ENCODE peak calls at places on chromosomes 11 and 22, in ten cellular contexts. One of them, this sample, is unnamed.

GRCh38 chr11:67463680-67464410 is 5.2 kb downstream of the TMEM134 start:
- DNase-seq in tibial artery: peak; percentile 77
- DNase-seq in cardiac muscle cell: no peak
- DNase-seq in esophagus squamous epithelium: no peak
- DNase-seq in A549: peak; percentile 91
- DNase-seq in CD8-positive, alpha-beta T cell: no peak
- DNase-seq in lung: peak; percentile 59
- DNase-seq in body of pancreas: peak; percentile 37
- DNase-seq in upper lobe of left lung: peak; percentile 89
- DNase-seq in prostate gland: no peak
- DNase-seq in this sample: no peak

GRCh38 chr11:64643258-64643881 is 52.4 kb downstream of the SLC22A12 start:
- DNase-seq in esophagus squamous epithelium: no peak
- DNase-seq in CD8-positive, alpha-beta T cell: no peak
- DNase-seq in tibial artery: no peak
- DNase-seq in lung: no peak
- DNase-seq in cardiac muscle cell: peak; percentile 28
- DNase-seq in upper lobe of left lung: peak; percentile 78
- DNase-seq in A549: no peak
- DNase-seq in body of pancreas: peak; percentile 30
- DNase-seq in prostate gland: no peak
- DNase-seq in this sample: no peak

GRCh38 chr22:33038131-33038772 is 19.9 kb downstream of the SYN3 start:
- DNase-seq in prostate gland: no peak
- DNase-seq in body of pancreas: no peak
- DNase-seq in lung: no peak
- DNase-seq in upper lobe of left lung: no peak
- DNase-seq in A549: no peak
- DNase-seq in CD8-positive, alpha-beta T cell: no peak
- DNase-seq in tibial artery: no peak
- DNase-seq in esophagus squamous epithelium: no peak
- DNase-seq in cardiac muscle cell: peak; percentile 51
- DNase-seq in this sample: no peak

GRCh38 chr11:131749100-131749499 is 378.7 kb downstream of the NTM start:
- DNase-seq in cardiac muscle cell: peak; percentile 85
- DNase-seq in A549: no peak
- DNase-seq in lung: no peak
- DNase-seq in upper lobe of left lung: no peak
- DNase-seq in tibial artery: no peak
- DNase-seq in esophagus squamous epithelium: no peak
- DNase-seq in prostate gland: no peak
- DNase-seq in body of pancreas: no peak
- DNase-seq in CD8-positive, alpha-beta T cell: no peak
- DNase-seq in this sample: no peak

GRCh38 chr11:17353228-17354021 is 1.8 kb downstream of the NCR3LG1 start:
- DNase-seq in A549: peak; percentile 60
- DNase-seq in cardiac muscle cell: peak; percentile 90
- DNase-seq in tibial artery: peak; percentile 57
- DNase-seq in esophagus squamous epithelium: no peak
- DNase-seq in CD8-positive, alpha-beta T cell: no peak
- DNase-seq in prostate gland: peak; percentile 44
- DNase-seq in body of pancreas: peak; percentile 75
- DNase-seq in upper lobe of left lung: peak; percentile 94
- DNase-seq in lung: peak; percentile 64
- DNase-seq in this sample: peak; percentile 36

GRCh38 chr22:50190182-50190951 is 4.7 kb downstream of the TRABD start:
- DNase-seq in CD8-positive, alpha-beta T cell: peak; percentile 70
- DNase-seq in tibial artery: peak; percentile 56
- DNase-seq in A549: peak; percentile 68
- DNase-seq in body of pancreas: peak; percentile 91
- DNase-seq in prostate gland: peak; percentile 68
- DNase-seq in esophagus squamous epithelium: peak; percentile 81
- DNase-seq in upper lobe of left lung: peak; percentile 95
- DNase-seq in cardiac muscle cell: peak; percentile 50
- DNase-seq in lung: peak; percentile 87
- DNase-seq in this sample: peak; percentile 72

GRCh38 chr11:76835928-76836612 is 24.6 kb upstream of the ACER3 start:
- DNase-seq in esophagus squamous epithelium: no peak
- DNase-seq in tibial artery: peak; percentile 61
- DNase-seq in A549: no peak
- DNase-seq in CD8-positive, alpha-beta T cell: no peak
- DNase-seq in cardiac muscle cell: peak; percentile 80
- DNase-seq in prostate gland: peak; percentile 90
- DNase-seq in lung: peak; percentile 64
- DNase-seq in body of pancreas: peak; percentile 72
- DNase-seq in upper lobe of left lung: no peak
- DNase-seq in this sample: no peak

GRCh38 chr22:39530692-39531331 is 1.7 kb downstream of the RPS19BP1 start:
- DNase-seq in CD8-positive, alpha-beta T cell: no peak
- DNase-seq in tibial artery: no peak
- DNase-seq in lung: no peak
- DNase-seq in A549: no peak
- DNase-seq in cardiac muscle cell: peak; percentile 61
- DNase-seq in upper lobe of left lung: no peak
- DNase-seq in esophagus squamous epithelium: no peak
- DNase-seq in body of pancreas: no peak
- DNase-seq in prostate gland: no peak
- DNase-seq in this sample: no peak

GRCh38 chr22:40238425-40239344 is 61.0 kb downstream of the TNRC6B start:
- DNase-seq in upper lobe of left lung: no peak
- DNase-seq in CD8-positive, alpha-beta T cell: no peak
- DNase-seq in prostate gland: peak; percentile 48
- DNase-seq in cardiac muscle cell: peak; percentile 84
- DNase-seq in esophagus squamous epithelium: no peak
- DNase-seq in lung: no peak
- DNase-seq in A549: peak; percentile 49
- DNase-seq in body of pancreas: no peak
- DNase-seq in tibial artery: peak; percentile 37
- DNase-seq in this sample: no peak

GRCh38 chr11:35330924-35331323 is 88.4 kb downstream of the SLC1A2 start:
- DNase-seq in CD8-positive, alpha-beta T cell: peak; percentile 21
- DNase-seq in tibial artery: no peak
- DNase-seq in A549: no peak
- DNase-seq in body of pancreas: no peak
- DNase-seq in prostate gland: no peak
- DNase-seq in upper lobe of left lung: no peak
- DNase-seq in esophagus squamous epithelium: no peak
- DNase-seq in lung: no peak
- DNase-seq in cardiac muscle cell: no peak
- DNase-seq in this sample: peak; percentile 94

GRCh38 chr11:35218956-35219355 is 80.0 kb downstream of the CD44 start:
- DNase-seq in body of pancreas: no peak
- DNase-seq in prostate gland: no peak
- DNase-seq in CD8-positive, alpha-beta T cell: no peak
- DNase-seq in cardiac muscle cell: no peak
- DNase-seq in upper lobe of left lung: no peak
- DNase-seq in A549: no peak
- DNase-seq in tibial artery: no peak
- DNase-seq in esophagus squamous epithelium: no peak
- DNase-seq in lung: no peak
- DNase-seq in this sample: no peak

DNA sequence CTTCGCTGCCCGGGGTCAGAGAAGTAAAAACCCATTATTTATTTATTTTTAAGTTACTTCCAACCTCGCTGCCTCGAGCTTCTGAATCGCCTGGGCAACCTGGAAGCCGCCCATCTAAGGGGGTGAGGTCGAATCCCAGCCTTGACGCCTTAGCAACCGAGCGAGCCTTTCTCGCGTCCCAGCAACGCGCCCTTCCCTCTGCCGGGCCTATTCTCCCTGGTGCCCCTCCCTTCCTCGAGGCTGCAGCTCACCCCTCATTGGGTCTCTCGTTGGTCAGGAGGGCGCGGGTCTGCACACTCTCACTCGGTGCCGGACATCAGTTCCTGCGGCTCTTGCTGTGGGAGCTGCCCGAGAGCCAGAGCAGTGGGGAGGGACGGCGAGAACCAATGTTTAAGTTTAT is at the start of gene CCDC81:
- DNase-seq in cardiac muscle cell: peak; percentile 55
- DNase-seq in tibial artery: no peak
- DNase-seq in upper lobe of left lung: peak; percentile 46
- DNase-seq in esophagus squamous epithelium: no peak
- DNase-seq in body of pancreas: peak; percentile 12
- DNase-seq in lung: no peak
- DNase-seq in A549: no peak
- DNase-seq in prostate gland: no peak
- DNase-seq in CD8-positive, alpha-beta T cell: no peak
- DNase-seq in this sample: no peak
- H3K4me3 ChIP-seq in cardiac muscle cell: no peak within 1 kb of the TSS
- H3K4me3 ChIP-seq in tibial artery: peak within 1 kb of the TSS; percentile 44
- H3K4me3 ChIP-seq in upper lobe of left lung: peak within 1 kb of the TSS; percentile 5
- H3K4me3 ChIP-seq in esophagus squamous epithelium: peak within 1 kb of the TSS; percentile 49
- H3K4me3 ChIP-seq in body of pancreas: no peak within 1 kb of the TSS
- H3K4me3 ChIP-seq in lung: no peak within 1 kb of the TSS
- H3K4me3 ChIP-seq in A549: no peak within 1 kb of the TSS
- H3K4me3 ChIP-seq in prostate gland: no peak within 1 kb of the TSS
- H3K4me3 ChIP-seq in CD8-positive, alpha-beta T cell: no peak within 1 kb of the TSS
- H3K4me3 ChIP-seq in this sample: no peak within 1 kb of the TSS

GRCh38 chr11:70948855-70949551 is 303.4 kb downstream of the SHANK2 start:
- DNase-seq in body of pancreas: peak; percentile 86
- DNase-seq in CD8-positive, alpha-beta T cell: no peak
- DNase-seq in esophagus squamous epithelium: no peak
- DNase-seq in upper lobe of left lung: peak; percentile 38
- DNase-seq in lung: no peak
- DNase-seq in tibial artery: no peak
- DNase-seq in prostate gland: no peak
- DNase-seq in cardiac muscle cell: no peak
- DNase-seq in A549: no peak
- DNase-seq in this sample: no peak

GRCh38 chr11:70952171-70952570 is 300.2 kb downstream of the SHANK2 start:
- DNase-seq in upper lobe of left lung: no peak
- DNase-seq in body of pancreas: no peak
- DNase-seq in CD8-positive, alpha-beta T cell: no peak
- DNase-seq in prostate gland: peak; percentile 16
- DNase-seq in esophagus squamous epithelium: no peak
- DNase-seq in lung: no peak
- DNase-seq in A549: no peak
- DNase-seq in tibial artery: no peak
- DNase-seq in cardiac muscle cell: no peak
- DNase-seq in this sample: no peak

GRCh38 chr11:70953720-70954119 is 298.7 kb downstream of the SHANK2 start:
- DNase-seq in A549: no peak
- DNase-seq in body of pancreas: peak; percentile 20
- DNase-seq in CD8-positive, alpha-beta T cell: no peak
- DNase-seq in esophagus squamous epithelium: no peak
- DNase-seq in upper lobe of left lung: peak; percentile 24
- DNase-seq in cardiac muscle cell: no peak
- DNase-seq in lung: no peak
- DNase-seq in prostate gland: no peak
- DNase-seq in tibial artery: no peak
- DNase-seq in this sample: no peak

GRCh38 chr11:70948416-70948815 is 304.0 kb downstream of the SHANK2 start:
- DNase-seq in CD8-positive, alpha-beta T cell: no peak
- DNase-seq in body of pancreas: no peak
- DNase-seq in prostate gland: no peak
- DNase-seq in lung: no peak
- DNase-seq in tibial artery: no peak
- DNase-seq in esophagus squamous epithelium: no peak
- DNase-seq in cardiac muscle cell: no peak
- DNase-seq in A549: no peak
- DNase-seq in upper lobe of left lung: peak; percentile 66
- DNase-seq in this sample: no peak

DNA sequence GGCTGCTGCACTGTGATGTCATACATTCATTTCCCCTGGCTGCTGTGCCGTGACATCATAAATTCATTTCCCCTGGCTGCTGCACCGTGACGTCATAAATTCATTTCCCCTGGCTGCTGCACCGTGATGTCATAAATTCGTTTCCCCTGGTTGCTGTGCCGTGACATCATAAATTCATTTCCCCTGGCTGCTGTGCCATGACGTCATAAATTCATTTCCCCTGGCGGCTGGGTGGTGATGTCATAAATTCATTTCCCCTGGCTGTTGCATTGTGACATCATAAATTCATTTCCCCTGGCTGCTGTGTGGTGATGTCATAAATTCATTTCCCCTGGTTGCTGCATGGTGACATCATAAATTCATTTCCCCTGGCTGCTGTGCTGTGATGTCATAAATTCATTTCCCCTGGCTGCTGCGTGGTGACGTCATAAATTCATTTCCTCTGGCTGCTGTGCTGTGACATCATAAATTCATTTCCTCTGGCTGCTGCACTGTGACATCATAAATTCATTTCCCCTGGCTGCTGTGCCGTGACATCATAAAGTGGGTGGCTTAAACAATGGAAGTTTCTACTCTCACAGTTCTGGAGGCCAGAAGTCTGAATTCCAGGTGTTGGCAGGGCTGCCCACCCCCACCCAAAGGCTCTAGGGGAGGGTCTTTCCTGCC is 301.1 kb downstream of the SHANK2 start:
- DNase-seq in prostate gland: no peak
- DNase-seq in body of pancreas: no peak
- DNase-seq in cardiac muscle cell: no peak
- DNase-seq in lung: no peak
- DNase-seq in esophagus squamous epithelium: no peak
- DNase-seq in A549: no peak
- DNase-seq in CD8-positive, alpha-beta T cell: no peak
- DNase-seq in upper lobe of left lung: no peak
- DNase-seq in tibial artery: no peak
- DNase-seq in this sample: no peak
- H3K4me1 ChIP-seq in prostate gland: no peaks in the 10 kb centered on the region
- H3K4me1 ChIP-seq in body of pancreas: peaks cover 19% of the 10 kb centered on the region
- H3K4me1 ChIP-seq in cardiac muscle cell: no peaks in the 10 kb centered on the region
- H3K4me1 ChIP-seq in lung: no peaks in the 10 kb centered on the region
- H3K4me1 ChIP-seq in esophagus squamous epithelium: no peaks in the 10 kb centered on the region
- H3K4me1 ChIP-seq in A549: peaks cover 4% of the 10 kb centered on the region
- H3K4me1 ChIP-seq in CD8-positive, alpha-beta T cell: no peaks in the 10 kb centered on the region
- H3K4me1 ChIP-seq in upper lobe of left lung: no peaks in the 10 kb centered on the region
- H3K4me1 ChIP-seq in tibial artery: no peaks in the 10 kb centered on the region
- H3K4me1 ChIP-seq in this sample: no peaks in the 10 kb centered on the region

DNA sequence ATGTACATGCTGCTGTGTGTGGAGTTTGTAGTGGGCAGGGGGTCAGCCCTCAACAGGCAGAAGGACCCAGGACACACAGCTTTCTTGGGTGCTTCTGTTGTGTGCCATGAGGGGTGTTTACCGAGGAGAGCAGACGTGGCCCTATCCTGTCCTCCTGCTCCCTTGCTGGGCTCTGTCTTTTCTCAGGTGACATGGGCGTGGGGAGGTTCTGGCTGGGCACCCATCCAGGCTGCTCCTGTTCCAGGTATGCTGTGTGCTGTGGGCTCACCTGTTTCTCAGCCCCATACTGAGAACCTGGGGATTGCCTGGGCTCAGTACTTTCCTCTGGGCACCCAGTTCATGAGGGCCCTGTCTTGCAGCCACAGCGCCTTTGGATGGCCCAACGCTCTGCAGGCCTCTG is 23.3 kb downstream of the MICALL1 start:
- DNase-seq in CD8-positive, alpha-beta T cell: no peak
- DNase-seq in tibial artery: no peak
- DNase-seq in cardiac muscle cell: no peak
- DNase-seq in A549: no peak
- DNase-seq in prostate gland: peak; percentile 78
- DNase-seq in lung: no peak
- DNase-seq in esophagus squamous epithelium: no peak
- DNase-seq in upper lobe of left lung: no peak
- DNase-seq in body of pancreas: peak; percentile 86
- DNase-seq in this sample: no peak
- H3K27ac ChIP-seq in CD8-positive, alpha-beta T cell: no peak overlapping the region
- H3K27ac ChIP-seq in tibial artery: no peak overlapping the region
- H3K27ac ChIP-seq in cardiac muscle cell: no peak overlapping the region
- H3K27ac ChIP-seq in A549: no peak overlapping the region
- H3K27ac ChIP-seq in prostate gland: no peak overlapping the region
- H3K27ac ChIP-seq in lung: peak overlapping the region; percentile 20
- H3K27ac ChIP-seq in esophagus squamous epithelium: peak overlapping the region; percentile 89
- H3K27ac ChIP-seq in upper lobe of left lung: peak overlapping the region; percentile 15
- H3K27ac ChIP-seq in body of pancreas: peak overlapping the region; percentile 39
- H3K27ac ChIP-seq in this sample: no peak overlapping the region

GRCh38 chr11:115166826-115167225 is 337.4 kb downstream of the CADM1 start:
- DNase-seq in prostate gland: peak; percentile 25
- DNase-seq in tibial artery: no peak
- DNase-seq in upper lobe of left lung: no peak
- DNase-seq in lung: no peak
- DNase-seq in body of pancreas: no peak
- DNase-seq in cardiac muscle cell: no peak
- DNase-seq in A549: no peak
- DNase-seq in esophagus squamous epithelium: no peak
- DNase-seq in CD8-positive, alpha-beta T cell: no peak
- DNase-seq in this sample: no peak
- H3K4me3 ChIP-seq in prostate gland: no peak overlapping the region
- H3K4me3 ChIP-seq in tibial artery: no peak overlapping the region
- H3K4me3 ChIP-seq in upper lobe of left lung: no peak overlapping the region
- H3K4me3 ChIP-seq in lung: no peak overlapping the region
- H3K4me3 ChIP-seq in body of pancreas: no peak overlapping the region
- H3K4me3 ChIP-seq in cardiac muscle cell: no peak overlapping the region
- H3K4me3 ChIP-seq in A549: no peak overlapping the region
- H3K4me3 ChIP-seq in esophagus squamous epithelium: no peak overlapping the region
- H3K4me3 ChIP-seq in CD8-positive, alpha-beta T cell: no peak overlapping the region
- H3K4me3 ChIP-seq in this sample: no peak overlapping the region